ENCODE peak calls at places on chromosomes 12 and 14, in five cellular contexts. S, M, F, C and H are unnamed samples.

GRCh38 chr14:54756656-54757392 is 145.8 kb downstream of the GCH1 start:
- DNase-seq in S (no peak), M (no peak), C (no peak), F (no peak), H (no peak)

GRCh38 chr12:10940389-10940788 is 1.3 kb upstream of the TAS2R14 start:
- DNase-seq in M (no peak), S (no peak), F (no peak), C (peak; percentile 43), H (no peak)

GRCh38 chr12:43776498-43776897 is 17.7 kb downstream of the IRAK4 start:
- DNase-seq in S (no peak), M (no peak), C (peak; percentile 76), F (no peak), H (no peak)

GRCh38 chr12:47730341-47730744 is 5.1 kb upstream of the ENDOU start:
- DNase-seq in C (peak; percentile 61), F (no peak), M (no peak), S (no peak), H (no peak)

GRCh38 chr14:61608245-61609142 is 86.8 kb upstream of the HIF1A start:
- DNase-seq in C (peak; percentile 41), F (no peak), S (no peak), M (no peak), H (peak; percentile 54)

GRCh38 chr14:89921346-89921745 is 33.2 kb downstream of the EFCAB11 start:
- DNase-seq in C (peak; percentile 31), F (no peak), S (no peak), M (no peak), H (no peak)

GRCh38 chr12:104177663-104178501 is 37.7 kb upstream of the TXNRD1 start:
- DNase-seq in C (peak; percentile 85), M (no peak), F (no peak), S (peak; percentile 67), H (no peak)

GRCh38 chr12:72028966-72029365 is 90.3 kb downstream of the TPH2 start:
- DNase-seq in C (no peak), S (no peak), F (no peak), M (no peak), H (no peak)

GRCh38 chr12:26629864-26630263 is 203.1 kb downstream of the ITPR2 start:
- DNase-seq in F (no peak), C (peak; percentile 41), S (no peak), M (no peak), H (no peak)

GRCh38 chr12:52251367-52252055 is 18.5 kb downstream of the KRT7 start:
- DNase-seq in M (no peak), F (no peak), S (no peak), C (peak; percentile 30), H (no peak)

GRCh38 chr12:52249511-52250047 is 16.5 kb downstream of the KRT7 start:
- DNase-seq in M (no peak), F (no peak), C (no peak), S (no peak), H (no peak)

GRCh38 chr12:52249041-52249461 is 16.0 kb downstream of the KRT7 start:
- DNase-seq in C (peak; percentile 62), F (no peak), S (peak; percentile 58), M (no peak), H (no peak)

GRCh38 chr12:52248541-52249035 is 15.5 kb downstream of the KRT7 start:
- DNase-seq in F (no peak), M (no peak), S (no peak), C (no peak), H (no peak)

DNA sequence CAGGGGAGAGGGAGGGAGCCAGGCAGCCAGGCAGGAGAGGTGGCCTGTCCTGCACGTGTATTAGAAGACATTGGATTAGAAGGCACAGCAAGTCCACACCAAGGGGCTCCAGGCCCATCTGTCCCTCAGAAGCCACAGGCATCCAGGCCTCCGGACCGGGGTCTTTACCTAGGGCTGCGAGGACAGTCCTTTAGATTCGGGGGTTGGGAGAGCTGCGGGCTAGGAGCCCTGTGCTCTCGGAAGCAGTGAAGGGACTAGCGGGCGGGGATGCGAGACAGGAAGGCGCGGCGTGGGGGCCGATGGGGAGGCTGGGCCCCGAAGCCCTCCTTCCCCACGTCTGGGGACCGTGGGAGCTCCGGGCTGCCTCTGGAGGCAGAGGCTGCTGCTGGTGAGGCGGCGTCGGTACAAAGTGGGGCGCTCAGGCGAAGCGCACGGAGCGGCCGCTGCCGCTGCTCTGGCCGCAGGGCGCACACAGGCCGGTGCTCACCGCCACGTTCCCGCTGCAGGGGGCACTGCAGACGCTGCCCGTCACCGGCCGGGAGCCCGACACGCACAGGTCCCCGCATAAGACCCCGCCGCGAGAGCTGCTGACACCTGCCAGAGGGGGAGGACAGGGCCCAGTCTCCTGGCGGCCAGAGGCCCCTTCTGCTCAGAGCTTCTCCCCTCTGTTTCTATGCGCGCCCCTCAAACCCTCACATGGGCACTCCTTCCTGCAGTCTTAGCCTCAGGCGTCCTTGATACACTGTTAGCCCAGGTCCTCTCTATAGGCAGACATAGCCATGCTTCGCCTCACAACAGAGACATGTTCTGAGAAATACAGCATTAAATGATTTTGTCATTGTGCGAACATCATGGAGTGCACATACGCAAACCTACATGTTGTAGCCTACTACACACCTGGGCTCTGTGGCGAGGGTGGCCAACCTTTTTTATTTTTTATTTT is 17.3 kb downstream of the KRT7 start:
- DNase-seq in S (no peak), F (no peak), M (peak; percentile 69), C (peak; percentile 35), H (peak; percentile 75)
- TF ChIP-seq CTCF in S (no peak), F (peak; percentile 53), M (peak; percentile 32), C (no peak), H (peak; percentile 44)

DNA sequence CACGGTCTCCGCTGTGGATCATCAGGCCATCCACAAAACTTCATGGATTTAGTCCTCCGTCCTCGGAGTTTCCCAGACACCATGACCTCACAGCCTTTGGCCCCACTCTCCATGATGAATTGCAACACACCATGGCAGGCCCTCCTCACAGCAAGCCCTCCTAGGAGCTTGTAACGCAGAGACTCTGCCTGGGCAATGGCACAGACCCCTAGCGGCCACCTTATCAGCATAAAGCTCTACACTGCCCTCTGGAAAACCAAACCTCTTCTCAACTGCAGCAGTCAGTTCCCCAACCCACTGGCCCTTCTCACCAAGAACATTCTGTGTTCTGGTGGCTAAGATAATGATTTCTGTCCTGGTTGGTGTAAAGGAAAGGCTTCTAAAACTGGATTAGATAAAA is 238.4 kb upstream of the USP15 start:
- DNase-seq in C (no peak), F (no peak), M (no peak), S (no peak), H (no peak)
- TF ChIP-seq CTCF in C (peak; percentile 30), F (no peak), M (no peak), S (no peak), H (no peak)

DNA sequence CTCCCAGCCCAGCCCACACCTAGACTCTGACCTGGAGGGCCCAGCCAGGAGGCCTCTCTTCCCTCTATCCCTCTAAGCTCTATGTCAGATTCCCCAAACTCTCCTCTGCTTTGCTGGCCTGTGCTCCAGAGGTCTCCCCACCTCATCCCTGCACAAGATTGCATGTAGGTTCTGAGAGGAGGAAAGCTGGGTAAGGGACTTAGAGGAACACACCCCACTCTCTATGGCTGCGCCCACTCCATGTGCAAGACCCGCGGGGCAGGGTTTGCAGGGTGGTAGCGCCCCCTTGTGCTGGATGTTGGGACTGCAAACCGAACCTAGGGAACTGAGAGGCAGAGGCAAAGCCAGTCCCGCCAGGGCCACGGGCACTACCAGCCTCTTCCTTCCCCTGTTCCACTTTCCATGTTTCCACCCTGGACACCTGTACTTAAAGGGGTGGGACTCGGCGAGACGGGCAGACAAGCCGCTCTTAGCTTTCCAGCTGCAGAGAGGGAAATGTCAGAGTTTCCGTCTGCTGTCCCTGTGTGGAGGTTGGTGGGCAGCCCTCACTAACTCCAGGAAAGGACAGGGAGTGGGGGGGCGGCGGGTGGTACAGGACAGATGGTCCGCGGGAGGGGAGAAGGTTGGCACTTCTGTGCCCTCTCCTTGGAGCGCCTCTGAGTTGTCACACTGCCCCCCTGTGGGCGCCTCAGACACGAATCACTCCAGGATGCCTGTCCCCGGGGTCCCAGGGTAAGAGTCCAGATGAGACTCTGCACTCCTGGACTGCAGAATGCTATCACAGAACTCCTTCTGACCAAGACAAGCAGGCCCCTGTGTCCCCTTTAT is 16.8 kb downstream of the MMP14 start:
- DNase-seq in F (peak; percentile 93), M (peak; percentile 95), C (peak; percentile 93), S (peak; percentile 92), H (peak; percentile 94)
- TF ChIP-seq CTCF in F (peak; percentile 87), M (peak; percentile 93), C (peak; percentile 94), S (peak; percentile 90), H (peak; percentile 97)

GRCh38 chr14:74400328-74400727 is 25.7 kb downstream of the SYNDIG1L start:
- DNase-seq in S (no peak), F (no peak), M (no peak), C (no peak), H (no peak)
- TF ChIP-seq CTCF in S (no peak), F (no peak), M (no peak), C (no peak), H (peak; percentile 9)